ENCODE peak calls at places on chromosome 4, in seven cellular contexts. D is tibial nerve, K is sigmoid colon, N is lower leg skin, G is A549, U is spleen, J is adrenal gland. Y is an unnamed sample.

GRCh38 chr4:155569960-155570515 is 96.6 kb upstream of the GUCY1A1 start:
- DNase-seq in J (no peak), G (no peak), K (no peak), N (no peak), U (no peak), D (no peak), Y (no peak)

GRCh38 chr4:40992472-40993298 is 221.7 kb downstream of the APBB2 start:
- DNase-seq in K (no peak), U (no peak), J (peak), D (no peak), N (no peak), G (no peak), Y (no peak)

GRCh38 chr4:130125468-130125867 is 1029.5 kb downstream of the C4orf33 start:
- DNase-seq in J (no peak), G (no peak), N (no peak), K (no peak), U (no peak), D (no peak), Y (no peak)

GRCh38 chr4:133808151-133808550 is 393.4 kb downstream of the PABPC4L start:
- DNase-seq in N (no peak), J (no peak), D (no peak), U (no peak), K (no peak), G (no peak), Y (no peak)

GRCh38 chr4:54090804-54091623 is 8.9 kb upstream of the GSX2 start:
- DNase-seq in J (no peak), N (peak), D (no peak), K (no peak), G (peak), U (no peak), Y (no peak)

GRCh38 chr4:5755161-5755560 is 44.2 kb downstream of the EVC start:
- DNase-seq in G (no peak), U (no peak), J (no peak), K (no peak), D (no peak), N (peak), Y (no peak)

GRCh38 chr4:86235549-86235948 is 124.3 kb downstream of the MAPK10 start:
- DNase-seq in J (no peak), U (no peak), G (no peak), N (no peak), K (no peak), D (no peak), Y (no peak)

GRCh38 chr4:173181769-173182374 is 13.3 kb downstream of the GALNT7 start:
- DNase-seq in D (no peak), J (no peak), G (no peak), U (no peak), N (no peak), K (no peak), Y (no peak)

GRCh38 chr4:1058198-1058996 is 47.0 kb downstream of the FGFRL1 start:
- DNase-seq in J (no peak), K (peak), G (no peak), N (peak), U (no peak), D (no peak), Y (no peak)

GRCh38 chr4:77310931-77311330 is 153.9 kb downstream of the CCNG2 start:
- DNase-seq in U (no peak), D (no peak), K (no peak), G (no peak), J (no peak), N (no peak), Y (no peak)

GRCh38 chr4:52173470-52174055 is 122.5 kb downstream of the SPATA18 start:
- DNase-seq in N (no peak), J (peak), G (no peak), D (no peak), K (no peak), U (no peak), Y (no peak)

GRCh38 chr4:119080721-119081541 is 54.7 kb upstream of the MYOZ2 start:
- DNase-seq in K (no peak), J (no peak), G (peak), U (no peak), N (no peak), D (no peak), Y (no peak)

GRCh38 chr4:96162631-96163030 is 322.7 kb downstream of the PDHA2 start:
- DNase-seq in J (no peak), U (no peak), G (no peak), K (no peak), N (no peak), D (no peak), Y (no peak)

GRCh38 chr4:81682492-81682891 is 210.8 kb upstream of the RASGEF1B start:
- DNase-seq in J (no peak), D (no peak), U (no peak), N (no peak), G (no peak), K (no peak), Y (no peak)

GRCh38 chr4:188624370-188624769 is 485.1 kb downstream of the TRIML1 start:
- DNase-seq in G (no peak), J (no peak), K (no peak), U (no peak), D (no peak), N (no peak), Y (no peak)

GRCh38 chr4:8117278-8117682 is 41.3 kb downstream of the ABLIM2 start:
- DNase-seq in U (no peak), N (no peak), D (no peak), J (peak), G (peak), K (no peak), Y (no peak)

GRCh38 chr4:166198516-166198915 is 325.5 kb downstream of the TLL1 start:
- DNase-seq in N (no peak), D (no peak), J (no peak), K (no peak), G (no peak), U (no peak), Y (no peak)

GRCh38 chr4:67762091-67762490 is 7.9 kb upstream of the GNRHR start:
- DNase-seq in N (no peak), J (no peak), G (no peak), K (no peak), U (no peak), D (no peak), Y (no peak)

GRCh38 chr4:79673898-79674297 is 265.9 kb upstream of the GK2 start:
- DNase-seq in G (no peak), D (no peak), N (no peak), K (no peak), J (no peak), U (no peak), Y (no peak)

GRCh38 chr4:99404595-99405287 is 30.4 kb downstream of the ADH7 start:
- DNase-seq in D (no peak), G (no peak), K (no peak), U (no peak), J (no peak), N (no peak), Y (no peak)

GRCh38 chr4:7199129-7199725 is 6.9 kb downstream of the SORCS2 start:
- DNase-seq in G (no peak), U (no peak), D (peak), K (no peak), N (peak), J (no peak), Y (no peak)

GRCh38 chr4:20773144-20773997 is 73.1 kb downstream of the PACRGL start:
- DNase-seq in G (peak), K (peak), N (no peak), U (no peak), J (peak), D (no peak), Y (no peak)

GRCh38 chr4:7876096-7876993 is 63.3 kb downstream of the AFAP1 start:
- DNase-seq in G (peak), K (peak), D (no peak), U (no peak), J (peak), N (no peak), Y (no peak)

DNA sequence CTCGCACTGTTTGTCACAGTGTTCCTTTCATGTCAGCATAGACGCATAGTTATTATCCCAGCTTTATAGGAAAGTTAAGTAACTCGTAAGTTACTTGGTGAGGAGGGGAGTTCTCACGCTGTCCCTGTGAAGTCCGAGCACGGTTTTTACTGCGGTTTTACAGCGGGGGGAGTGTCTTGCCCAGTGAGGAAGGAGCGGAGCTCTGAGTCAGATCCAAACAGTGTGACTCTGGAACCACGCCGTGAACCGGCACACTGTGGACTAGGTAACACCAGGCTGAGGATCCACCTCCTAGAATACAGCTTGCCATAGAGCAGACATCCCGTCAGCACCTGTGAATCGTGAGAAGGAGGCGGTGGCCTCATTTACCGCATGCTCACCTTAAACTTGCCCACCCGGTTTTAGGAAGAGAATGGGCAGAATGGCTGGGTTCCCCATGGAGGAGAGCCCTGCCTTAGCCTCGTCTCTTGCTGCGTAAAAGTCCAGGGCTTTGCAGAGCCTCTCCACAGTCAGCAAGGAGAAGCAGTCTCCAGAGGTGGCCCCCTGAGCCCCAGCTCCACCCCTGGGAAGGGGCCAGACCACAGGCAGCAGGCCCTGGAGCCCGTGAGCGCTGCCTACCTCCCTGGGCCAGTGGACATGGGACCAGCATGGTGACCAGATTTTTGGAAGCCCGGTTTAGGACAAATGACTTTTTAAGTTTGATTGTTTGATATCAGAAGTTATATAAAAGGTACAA is 40.2 kb upstream of the HGFAC start:
- DNase-seq in K (peak), G (no peak), J (no peak), N (peak), U (peak), D (no peak), Y (no peak)
- H3K4me3 ChIP-seq in K (no peak), G (no peak), J (no peak), N (no peak), U (no peak), D (no peak), Y (no peak)

DNA sequence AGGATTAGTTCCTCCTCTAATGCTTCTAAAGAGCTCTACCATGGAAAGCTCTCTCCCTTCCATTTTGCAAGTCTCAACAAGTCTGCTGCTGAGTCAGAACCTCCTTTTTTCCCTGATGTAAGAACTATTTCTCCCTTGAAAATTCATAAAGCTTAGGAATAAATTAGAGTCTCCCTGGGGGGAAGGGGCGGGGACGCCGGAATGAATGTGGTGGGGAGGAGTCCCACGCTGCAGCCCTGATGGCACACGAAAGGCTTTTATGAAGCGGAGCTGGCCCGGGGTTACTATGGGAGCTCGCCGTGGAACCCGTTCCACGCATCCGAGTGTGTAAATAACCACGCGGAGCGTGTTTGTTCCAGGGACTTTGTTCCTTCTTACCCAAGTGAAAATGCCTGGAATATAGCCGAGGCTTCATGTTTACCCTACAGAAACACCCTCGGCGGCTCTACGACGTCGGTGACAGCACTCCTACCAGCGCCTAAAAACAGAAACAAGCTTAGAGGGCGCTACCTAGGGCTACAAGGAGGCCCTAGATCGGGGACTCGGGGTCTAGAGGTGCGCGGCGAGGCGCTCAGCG is 945 bp upstream of the CPEB2 start:
- DNase-seq in J (peak), G (peak), D (peak), U (peak), N (peak), K (peak), Y (peak)
- TF ChIP-seq POLR2A in J (peak), G (no peak), D (no peak), U (no peak), N (no peak), K (no peak), Y (no peak)

GRCh38 chr4:140426610-140427103 is 791 bp downstream of the CLGN start:
- DNase-seq in J (no peak), N (no peak), G (peak), U (no peak), K (no peak), D (no peak), Y (no peak)

GRCh38 chr4:140427104-140427918 is at the start of gene CLGN:
- DNase-seq in D (no peak), G (peak), K (peak), U (peak), J (peak), N (no peak), Y (no peak)

GRCh38 chr4:140423106-140423505 is 4.3 kb downstream of the CLGN start:
- DNase-seq in N (no peak), J (no peak), D (no peak), K (no peak), U (no peak), G (no peak), Y (no peak)

GRCh38 chr4:140427919-140428471 is 547 bp upstream of the CLGN start:
- DNase-seq in K (no peak), G (no peak), D (no peak), J (no peak), U (no peak), N (no peak), Y (no peak)
- H3K4me3 ChIP-seq in K (peak), G (peak), D (peak), J (no peak), U (peak), N (peak), Y (peak)

GRCh38 chr4:2468464-2469191 is at the start of gene RNF4:
- DNase-seq in D (peak), G (peak), U (peak), K (peak), J (peak), N (peak), Y (peak)

GRCh38 chr4:2472187-2472586 is 3.3 kb downstream of the RNF4 start:
- DNase-seq in G (no peak), N (no peak), J (no peak), U (peak), D (no peak), K (no peak), Y (no peak)

GRCh38 chr4:2465032-2465431 is 3.9 kb upstream of the RNF4 start:
- DNase-seq in K (no peak), N (no peak), U (peak), D (no peak), J (peak), G (no peak), Y (no peak)

DNA sequence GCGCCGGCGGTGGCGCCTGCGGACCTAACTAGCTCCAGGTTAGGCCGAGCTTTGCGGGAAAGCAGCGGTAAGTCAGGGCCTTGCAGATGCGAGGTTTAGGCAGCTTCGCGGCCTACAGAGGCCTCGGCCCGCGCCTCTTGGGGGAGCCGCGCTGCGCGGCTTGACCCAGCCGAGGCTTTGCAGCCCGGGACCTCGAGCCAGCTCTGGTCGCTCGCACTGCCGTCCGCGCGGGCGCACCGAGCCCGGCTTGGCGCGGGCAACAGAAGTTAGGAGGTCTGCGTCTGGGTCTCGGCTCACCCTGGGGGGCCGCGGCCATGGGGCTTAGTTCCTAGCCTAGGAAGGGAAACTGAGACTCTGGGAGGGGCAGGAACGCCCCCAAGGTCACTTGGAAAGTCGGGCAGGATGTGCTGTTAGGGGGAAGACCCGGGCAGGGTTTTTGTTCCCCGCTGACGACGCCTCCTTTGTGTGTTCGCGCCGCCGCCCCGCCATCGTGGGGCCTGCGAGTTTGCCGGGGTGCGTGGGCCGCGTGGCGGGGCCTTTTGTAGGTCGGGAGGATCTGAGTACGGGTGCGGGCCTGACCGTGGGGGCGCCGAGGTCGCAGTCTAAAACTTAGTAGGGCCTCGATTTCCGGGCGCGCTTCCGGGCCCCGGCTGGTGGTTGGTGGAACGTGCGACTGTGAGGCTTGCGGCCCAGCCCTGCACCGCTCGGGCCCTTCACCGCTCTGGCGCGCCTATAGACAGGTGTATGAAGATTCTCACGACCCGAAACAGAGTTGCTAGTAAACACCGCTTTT is 482 bp downstream of the RNF4 start:
- DNase-seq in J (peak), G (peak), K (no peak), U (peak), N (peak), D (no peak), Y (no peak)
- TF ChIP-seq POLR2A in J (no peak), G (no peak), K (no peak), U (no peak), N (no peak), D (no peak), Y (no peak)

GRCh38 chr4:107987916-107988762 is 1.6 kb upstream of the HADH start:
- DNase-seq in G (no peak), K (no peak), J (no peak), N (no peak), D (no peak), U (no peak), Y (no peak)

GRCh38 chr4:107991945-107992625 is 2.4 kb downstream of the HADH start:
- DNase-seq in U (no peak), D (no peak), K (no peak), N (no peak), J (no peak), G (no peak), Y (no peak)

GRCh38 chr4:107989162-107989536 is 540 bp upstream of the HADH start:
- DNase-seq in D (no peak), K (no peak), J (no peak), U (no peak), N (no peak), G (no peak), Y (no peak)

GRCh38 chr4:107989537-107990386 is at the start of gene HADH:
- DNase-seq in K (peak), N (peak), U (peak), G (peak), D (peak), J (peak), Y (peak)

GRCh38 chr4:107988763-107989035 is 990 bp upstream of the HADH start:
- DNase-seq in D (no peak), J (no peak), N (no peak), K (no peak), G (no peak), U (no peak), Y (no peak)
- H3K4me3 ChIP-seq in D (peak), J (no peak), N (no peak), K (peak), G (no peak), U (peak), Y (peak)

DNA sequence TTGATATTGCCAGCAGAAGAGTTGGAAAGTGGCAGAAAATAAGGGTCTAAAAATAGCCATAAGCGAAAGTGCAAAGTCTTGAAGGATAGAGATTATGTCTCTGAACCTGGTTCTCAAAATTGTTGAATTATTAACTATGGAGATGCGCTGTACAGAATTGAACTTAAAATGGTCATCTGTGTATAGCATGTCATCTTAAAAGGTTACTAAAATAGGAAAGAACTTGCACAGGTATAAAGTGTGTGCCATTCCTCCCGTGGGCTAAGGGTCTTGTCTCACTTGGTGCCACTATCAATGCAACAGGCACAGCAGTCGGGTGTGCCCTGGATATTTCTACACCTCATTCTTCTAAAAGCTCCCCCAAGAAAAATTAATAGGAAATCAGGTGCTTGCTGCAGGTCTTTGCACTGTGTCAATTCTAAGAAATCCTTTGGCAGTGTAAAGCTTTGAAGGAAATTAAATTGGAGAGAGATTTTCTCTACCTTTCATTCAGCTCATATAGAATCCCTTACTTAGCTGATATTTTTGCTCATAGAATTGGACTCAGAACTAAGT is 2.4 kb downstream of the SORBS2 start:
- DNase-seq in N (no peak), D (no peak), U (no peak), G (no peak), K (no peak), J (no peak), Y (no peak)
- TF ChIP-seq POLR2A in N (no peak), D (no peak), U (no peak), G (no peak), K (no peak), J (peak), Y (no peak)

GRCh38 chr4:39354178-39354503 is 12.0 kb downstream of the RFC1 start:
- DNase-seq in K (no peak), D (no peak), N (no peak), G (no peak), U (no peak), J (no peak), Y (no peak)
- H3K4me3 ChIP-seq in K (peak), D (peak), N (no peak), G (peak), U (peak), J (no peak), Y (peak)

Y was measured in esophagus muscularis mucosa.